ENCODE peak calls at places on chromosome 19, in five cellular contexts. L is glutamatergic neuron, J is mucosa of descending colon, I is mammary epithelial cell, T is kidney epithelial cell. H is an unnamed sample.
A peak's percentile ranks its signal among the peaks of the same experiment; 100 is the strongest.

GRCh38 chr19:18856385-18857126 is 24.8 kb downstream of the UPF1 start:
- DNase-seq in J (no peak), L (peak; percentile 63), T (no peak), I (peak; percentile 37), H (no peak)

GRCh38 chr19:45498411-45499195 is at the start of gene PPM1N:
- DNase-seq in T (no peak), J (peak; percentile 75), I (no peak), L (peak; percentile 48), H (peak; percentile 58)

GRCh38 chr19:45767410-45767880 is 1.6 kb downstream of the SIX5 start:
- DNase-seq in I (peak; percentile 81), J (peak; percentile 81), L (peak; percentile 46), T (no peak), H (no peak)

GRCh38 chr19:29964171-29964570 is 22.1 kb downstream of the URI1 start:
- DNase-seq in L (no peak), J (no peak), T (no peak), I (no peak), H (no peak)

GRCh38 chr19:3343619-3344502 is 22.5 kb upstream of the NFIC start:
- DNase-seq in T (no peak), I (peak; percentile 81), L (no peak), J (peak; percentile 83), H (no peak)

GRCh38 chr19:16338470-16339360 is 14.1 kb downstream of the KLF2 start:
- DNase-seq in I (peak; percentile 72), L (no peak), J (no peak), T (peak; percentile 81), H (peak; percentile 61)

GRCh38 chr19:35066691-35067563 is 25.4 kb downstream of the HPN start:
- DNase-seq in J (peak; percentile 86), T (no peak), I (peak; percentile 74), L (peak; percentile 95), H (peak; percentile 89)

GRCh38 chr19:51760811-51761356 is at the start of gene FPR2:
- DNase-seq in J (no peak), T (no peak), L (no peak), I (no peak), H (no peak)

GRCh38 chr19:16789238-16789637 is 40.0 kb upstream of the SIN3B start:
- DNase-seq in T (no peak), I (no peak), J (no peak), L (no peak), H (no peak)

GRCh38 chr19:1133471-1133929 is 29.7 kb downstream of the GPX4 start:
- DNase-seq in L (no peak), T (no peak), J (peak; percentile 86), I (no peak), H (peak; percentile 75)
- TF ChIP-seq CTCF in L (no peak), T (no peak), J (no peak), I (no peak), H (no peak)

DNA sequence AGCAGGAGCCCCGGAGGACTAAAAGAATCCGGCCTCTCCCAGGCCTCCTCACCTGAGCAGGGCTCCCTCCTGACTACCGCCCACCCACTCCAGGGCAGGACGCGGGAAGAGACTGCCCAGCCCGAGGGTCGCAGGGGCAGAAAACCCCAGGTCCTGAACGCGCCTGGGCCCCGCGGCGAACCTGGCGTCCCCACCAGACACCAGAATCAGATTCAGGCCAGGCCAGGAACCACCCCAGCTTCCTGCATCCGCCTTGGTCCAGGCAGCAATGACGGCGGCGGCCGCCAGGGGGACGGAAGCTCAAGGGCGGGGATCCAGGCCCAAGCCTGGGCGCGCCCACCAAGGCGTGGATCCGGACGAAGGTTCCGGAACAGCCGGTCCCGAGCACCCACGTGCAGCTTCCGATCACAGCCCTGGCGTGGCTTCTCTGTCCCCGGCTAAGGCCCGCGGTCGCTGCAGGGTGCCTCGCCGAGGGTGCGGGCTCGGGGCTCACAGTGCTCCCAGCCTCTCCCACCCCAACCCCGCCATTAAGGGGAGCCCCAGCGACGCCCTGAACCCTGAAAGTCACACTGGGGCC is 3.6 kb downstream of the LGALS7 start:
- DNase-seq in T (no peak), L (peak; percentile 88), I (no peak), J (peak; percentile 96), H (peak; percentile 88)
- TF ChIP-seq CTCF in T (peak; percentile 82), L (peak; percentile 96), I (peak; percentile 70), J (peak; percentile 97), H (peak; percentile 76)

GRCh38 chr19:55146078-55146647 is 2.8 kb downstream of the TNNT1 start:
- DNase-seq in L (no peak), T (no peak), J (no peak), I (peak; percentile 29), H (no peak)
- TF ChIP-seq CTCF in L (peak; percentile 67), T (peak; percentile 81), J (no peak), I (peak; percentile 54), H (peak; percentile 38)

GRCh38 chr19:11460207-11460606 is 20.6 kb downstream of the ELAVL3 start:
- DNase-seq in T (no peak), I (no peak), J (no peak), L (no peak), H (no peak)
- TF ChIP-seq CTCF in T (peak; percentile 46), I (no peak), J (no peak), L (peak; percentile 38), H (no peak)

GRCh38 chr19:11295665-11296245 is at the start of gene TSPAN16:
- DNase-seq in T (no peak), I (no peak), J (no peak), L (no peak), H (no peak)
- TF ChIP-seq CTCF in T (no peak), I (no peak), J (no peak), L (no peak), H (no peak)

GRCh38 chr19:14433454-14434156 is 499 bp downstream of the PKN1 start:
- DNase-seq in I (no peak), L (no peak), J (peak; percentile 81), T (no peak), H (peak; percentile 57)
- TF ChIP-seq CTCF in I (no peak), L (peak; percentile 18), J (no peak), T (no peak), H (peak; percentile 13)

GRCh38 chr19:4493929-4494690 is 22.0 kb downstream of the HDGFL2 start:
- DNase-seq in T (no peak), I (no peak), L (peak; percentile 6), J (no peak), H (no peak)

GRCh38 chr19:4494691-4495064 is 22.6 kb downstream of the HDGFL2 start:
- DNase-seq in T (no peak), L (no peak), J (no peak), I (no peak), H (no peak)

GRCh38 chr19:4496304-4496703 is 22.0 kb downstream of the PLIN4 start:
- DNase-seq in I (no peak), J (no peak), L (no peak), T (no peak), H (no peak)

GRCh38 chr19:4493104-4493928 is 21.2 kb downstream of the HDGFL2 start:
- DNase-seq in I (no peak), L (no peak), J (no peak), T (no peak), H (no peak)

DNA sequence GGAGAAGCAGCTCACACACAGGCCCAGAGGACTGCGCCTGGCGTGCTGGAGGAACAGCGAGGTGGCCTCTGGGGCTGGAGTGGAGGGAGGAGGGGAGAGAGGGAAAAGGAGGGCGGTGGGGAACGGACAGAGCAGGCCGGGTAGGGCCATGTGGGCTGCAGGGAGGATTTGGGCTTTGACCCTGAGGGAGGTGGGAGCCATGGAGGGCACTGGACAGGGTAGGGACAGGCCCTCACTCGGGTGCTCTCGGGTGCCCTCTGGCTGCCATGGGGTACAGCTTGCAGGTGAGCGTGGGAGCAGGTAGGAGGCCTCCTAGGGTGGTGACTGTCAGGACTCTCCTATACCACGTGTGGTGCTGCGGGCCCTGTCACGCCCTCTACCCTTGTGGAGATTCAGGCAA is 22.8 kb downstream of the PLIN4 start:
- DNase-seq in T (no peak), L (peak; percentile 10), J (no peak), I (peak; percentile 32), H (no peak)
- TF ChIP-seq CTCF in T (peak; percentile 35), L (no peak), J (no peak), I (peak; percentile 45), H (no peak)

DNA sequence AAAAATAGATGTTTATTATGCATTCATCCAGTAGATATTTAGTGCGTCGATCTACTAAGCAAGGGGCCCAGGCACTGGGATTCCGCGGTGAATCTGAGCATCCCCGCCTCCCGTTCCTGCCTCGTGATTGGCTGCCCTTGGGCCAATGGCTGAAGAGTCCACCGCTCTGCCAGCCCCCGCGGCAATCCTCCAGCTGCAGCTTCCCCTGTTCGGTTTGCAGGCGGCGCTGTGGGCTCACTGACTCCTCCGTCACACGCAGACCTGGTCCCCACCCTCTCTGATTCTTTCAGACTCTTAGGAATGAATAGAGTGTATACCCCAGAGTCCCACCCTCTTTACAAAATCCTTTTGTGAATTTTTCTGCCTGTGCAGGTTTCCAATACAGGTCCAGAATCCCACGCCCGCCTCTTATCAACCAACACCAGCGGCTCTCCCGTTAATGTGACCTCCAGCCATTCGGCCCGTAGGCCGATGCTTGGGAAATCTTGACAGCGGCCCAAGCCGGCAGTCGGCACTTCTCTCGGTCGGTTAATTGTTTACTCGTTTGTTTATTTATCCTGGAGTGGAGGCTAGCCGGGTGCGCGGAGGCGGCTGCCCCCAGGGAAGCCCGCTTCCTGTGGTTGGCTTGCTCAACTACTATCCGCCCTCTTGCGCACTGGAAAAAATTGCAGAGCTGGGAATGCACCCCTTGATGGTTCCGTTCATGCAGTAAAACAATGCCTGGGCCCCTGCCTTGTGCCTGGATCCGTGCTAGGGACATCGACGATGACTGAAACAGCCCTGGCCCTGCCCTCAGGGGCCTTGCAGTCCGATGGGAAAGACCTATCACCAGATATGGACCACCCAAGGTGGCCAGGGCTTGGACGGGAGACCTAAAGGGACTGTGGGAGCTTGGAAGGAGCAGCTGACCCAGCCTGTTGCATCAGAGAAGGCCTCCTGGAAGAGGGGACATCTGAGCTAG is 4.5 kb upstream of the ARHGAP35 start:
- DNase-seq in I (peak; percentile 91), T (peak; percentile 77), J (peak; percentile 96), L (peak; percentile 94), H (peak; percentile 82)
- TF ChIP-seq CTCF in I (peak; percentile 68), T (peak; percentile 93), J (peak; percentile 74), L (no peak), H (peak; percentile 70)

GRCh38 chr19:28424041-28424440 is 788.9 kb downstream of the UQCRFS1 start:
- DNase-seq in L (no peak), T (no peak), I (no peak), J (no peak), H (no peak)

GRCh38 chr19:28422046-28422445 is 790.9 kb downstream of the UQCRFS1 start:
- DNase-seq in I (no peak), J (no peak), T (no peak), L (no peak), H (no peak)

GRCh38 chr19:28420731-28421550 is 792.0 kb downstream of the UQCRFS1 start:
- DNase-seq in I (peak; percentile 22), T (no peak), J (no peak), L (no peak), H (no peak)

GRCh38 chr19:28424662-28425430 is 788.1 kb downstream of the UQCRFS1 start:
- DNase-seq in I (no peak), T (no peak), L (no peak), J (no peak), H (no peak)

GRCh38 chr19:28422791-28423650 is 789.9 kb downstream of the UQCRFS1 start:
- DNase-seq in T (no peak), L (no peak), I (no peak), J (no peak), H (no peak)
- TF ChIP-seq CTCF in T (no peak), L (no peak), I (no peak), J (no peak), H (no peak)

DNA sequence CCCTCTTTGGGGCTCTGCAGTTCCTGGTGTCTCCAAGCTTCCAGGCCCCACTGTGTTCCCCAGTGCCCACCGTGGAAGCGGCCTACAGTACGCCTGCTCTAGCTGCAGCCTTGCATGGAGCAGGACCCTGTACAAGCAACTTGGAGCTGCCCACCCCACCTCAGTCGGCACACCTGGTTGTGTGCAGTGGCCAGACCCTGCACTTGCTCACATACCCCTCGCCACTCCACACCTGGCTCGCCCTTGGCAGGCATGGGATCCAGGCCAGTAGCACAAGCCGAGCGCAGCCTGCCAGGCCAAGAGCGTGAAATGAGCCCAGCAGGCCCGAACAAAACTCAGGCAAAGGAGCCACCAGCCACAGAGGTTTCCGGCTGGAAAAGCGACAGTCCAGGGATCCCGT is 36.4 kb downstream of the ANKRD27 start:
- DNase-seq in J (no peak), I (no peak), L (no peak), T (no peak), H (no peak)
- TF ChIP-seq CTCF in J (no peak), I (no peak), L (no peak), T (no peak), H (no peak)

H was measured in natural killer cell.